ENCODE peak calls at places on chromosomes 5 and 9, in nine cellular contexts. Z is HCT116; S is naive B cell; V is stimulated activated CD4-positive, alpha-beta T cell treated with anti-CD3 and anti-CD28 coated beads, Interleukin-4, amount 100 ng/mL, for 48 hours; E is body of pancreas; B is pons; O is frontal cortex; L is foreskin keratinocyte; G is LoVo. T is an unnamed sample.

GRCh38 chr5:80516826-80517225 is 28.9 kb downstream of the FAM151B start:
- DNase-seq in G (peak), S (no peak), E (no peak), Z (peak), V (peak), L (peak), O (no peak), B (no peak), T (peak)

GRCh38 chr5:139215176-139215975 is 17.2 kb upstream of the SIL1 start:
- DNase-seq in S (no peak), B (no peak), Z (no peak), L (no peak), V (no peak), E (no peak), O (no peak), G (no peak), T (no peak)

GRCh38 chr5:57383093-57383861 is 99.3 kb downstream of the ACTBL2 start:
- DNase-seq in S (no peak), V (peak), G (peak), O (no peak), B (no peak), Z (peak), E (no peak), L (peak), T (peak)

GRCh38 chr5:144504929-144505578 is 334.4 kb downstream of the KCTD16 start:
- DNase-seq in V (no peak), B (no peak), L (peak), G (peak), E (no peak), S (no peak), Z (no peak), O (no peak), T (peak)

GRCh38 chr9:18837402-18837801 is 195.6 kb downstream of the SAXO1 start:
- DNase-seq in G (no peak), B (no peak), L (no peak), O (no peak), Z (no peak), S (no peak), V (no peak), E (no peak), T (no peak)

GRCh38 chr5:140111043-140111858 is 2.7 kb upstream of the PURA start:
- DNase-seq in O (no peak), S (no peak), L (no peak), Z (no peak), V (no peak), G (no peak), E (no peak), B (no peak), T (no peak)

GRCh38 chr9:104872959-104873850 is 54.8 kb downstream of the ABCA1 start:
- DNase-seq in B (peak), V (no peak), S (no peak), G (no peak), E (no peak), Z (no peak), O (no peak), L (peak), T (peak)

GRCh38 chr5:68875351-68875750 is 218.5 kb upstream of the SLC30A5 start:
- DNase-seq in S (no peak), G (no peak), Z (no peak), B (no peak), L (no peak), E (no peak), V (no peak), O (no peak), T (no peak)

GRCh38 chr5:132283423-132284043 is 10.7 kb upstream of the SLC22A4 start:
- DNase-seq in L (no peak), S (no peak), E (peak), B (no peak), V (no peak), Z (no peak), O (no peak), G (peak), T (peak)

GRCh38 chr9:121499177-121499426 is 542 bp downstream of the GGTA1 start:
- DNase-seq in B (no peak), L (no peak), V (no peak), O (no peak), Z (no peak), G (no peak), S (peak), E (no peak), T (no peak)

GRCh38 chr9:5364294-5364990 is 24.8 kb upstream of the RLN1 start:
- DNase-seq in L (no peak), S (no peak), Z (no peak), O (no peak), G (no peak), B (peak), V (no peak), E (no peak), T (peak)

GRCh38 chr5:129905467-129906176 is 1.4 kb downstream of the CHSY3 start:
- DNase-seq in V (no peak), G (no peak), B (no peak), Z (no peak), E (peak), S (no peak), O (no peak), L (peak), T (peak)

GRCh38 chr9:13596383-13596970 is 317.0 kb upstream of the MPDZ start:
- DNase-seq in O (no peak), V (no peak), B (no peak), E (no peak), G (no peak), S (no peak), L (no peak), Z (no peak), T (no peak)

GRCh38 chr9:111759762-111760639 is 34.7 kb downstream of the SHOC1 start:
- DNase-seq in G (peak), V (peak), Z (peak), S (peak), L (peak), B (peak), E (peak), O (peak), T (peak)